ENCODE peak calls at places on chromosome 6, in six cellular contexts. One of them, this sample, is unnamed.

GRCh38 chr6:157314705-157315321 is 8.5 kb downstream of the TMEM242 start:
- DNase-seq in mesenchymal stem cell: peak
- DNase-seq in trophoblast cell: no peak
- DNase-seq in mesendoderm: peak
- DNase-seq in H1: no peak
- DNase-seq in neuronal stem cell: peak
- DNase-seq in this sample: peak

GRCh38 chr6:29494131-29494530 is 6.4 kb upstream of the MAS1L start:
- DNase-seq in H1: no peak
- DNase-seq in trophoblast cell: no peak
- DNase-seq in neuronal stem cell: no peak
- DNase-seq in mesendoderm: no peak
- DNase-seq in mesenchymal stem cell: no peak
- DNase-seq in this sample: no peak

GRCh38 chr6:77019081-77019480 is 444.2 kb downstream of the HTR1B start:
- DNase-seq in mesenchymal stem cell: peak
- DNase-seq in neuronal stem cell: no peak
- DNase-seq in H1: no peak
- DNase-seq in mesendoderm: no peak
- DNase-seq in trophoblast cell: no peak
- DNase-seq in this sample: no peak

GRCh38 chr6:78132681-78133410 is 480.0 kb downstream of the MEI4 start:
- DNase-seq in trophoblast cell: no peak
- DNase-seq in mesenchymal stem cell: no peak
- DNase-seq in H1: no peak
- DNase-seq in neuronal stem cell: no peak
- DNase-seq in mesendoderm: no peak
- DNase-seq in this sample: no peak

GRCh38 chr6:117463762-117464665 is 18.5 kb upstream of the DCBLD1 start:
- DNase-seq in neuronal stem cell: no peak
- DNase-seq in mesenchymal stem cell: peak
- DNase-seq in H1: no peak
- DNase-seq in trophoblast cell: no peak
- DNase-seq in mesendoderm: no peak
- DNase-seq in this sample: peak

GRCh38 chr6:157954150-157955117 is 27.2 kb upstream of the SYNJ2 start:
- DNase-seq in mesendoderm: peak
- DNase-seq in neuronal stem cell: no peak
- DNase-seq in trophoblast cell: peak
- DNase-seq in H1: no peak
- DNase-seq in mesenchymal stem cell: no peak
- DNase-seq in this sample: peak

GRCh38 chr6:100307561-100307960 is 157.2 kb downstream of the SIM1 start:
- DNase-seq in mesendoderm: no peak
- DNase-seq in H1: no peak
- DNase-seq in mesenchymal stem cell: no peak
- DNase-seq in trophoblast cell: no peak
- DNase-seq in neuronal stem cell: no peak
- DNase-seq in this sample: no peak

GRCh38 chr6:147166360-147166944 is 37.8 kb upstream of the STXBP5 start:
- DNase-seq in mesendoderm: peak
- DNase-seq in H1: no peak
- DNase-seq in mesenchymal stem cell: peak
- DNase-seq in neuronal stem cell: no peak
- DNase-seq in trophoblast cell: no peak
- DNase-seq in this sample: peak

GRCh38 chr6:151075527-151075926 is 164.2 kb upstream of the AKAP12 start:
- DNase-seq in trophoblast cell: no peak
- DNase-seq in mesendoderm: no peak
- DNase-seq in neuronal stem cell: no peak
- DNase-seq in H1: no peak
- DNase-seq in mesenchymal stem cell: no peak
- DNase-seq in this sample: peak

GRCh38 chr6:127186889-127187288 is 68.4 kb downstream of the RSPO3 start:
- DNase-seq in mesenchymal stem cell: no peak
- DNase-seq in H1: peak
- DNase-seq in trophoblast cell: peak
- DNase-seq in mesendoderm: peak
- DNase-seq in neuronal stem cell: no peak
- DNase-seq in this sample: no peak

GRCh38 chr6:142903806-142904205 is 41.2 kb downstream of the HIVEP2 start:
- DNase-seq in H1: no peak
- DNase-seq in mesenchymal stem cell: peak
- DNase-seq in trophoblast cell: no peak
- DNase-seq in mesendoderm: no peak
- DNase-seq in neuronal stem cell: no peak
- DNase-seq in this sample: peak

GRCh38 chr6:156807028-156807427 is 29.9 kb downstream of the ARID1B start:
- DNase-seq in mesenchymal stem cell: no peak
- DNase-seq in neuronal stem cell: no peak
- DNase-seq in mesendoderm: no peak
- DNase-seq in trophoblast cell: no peak
- DNase-seq in H1: no peak
- DNase-seq in this sample: no peak

GRCh38 chr6:40536442-40536841 is 50.7 kb downstream of the LRFN2 start:
- DNase-seq in H1: no peak
- DNase-seq in mesenchymal stem cell: peak
- DNase-seq in mesendoderm: peak
- DNase-seq in trophoblast cell: no peak
- DNase-seq in neuronal stem cell: no peak
- DNase-seq in this sample: no peak

GRCh38 chr6:134317471-134318131 is at the start of gene SGK1:
- DNase-seq in trophoblast cell: no peak
- DNase-seq in H1: peak
- DNase-seq in neuronal stem cell: peak
- DNase-seq in mesenchymal stem cell: peak
- DNase-seq in mesendoderm: peak
- DNase-seq in this sample: peak

GRCh38 chr6:142537612-142538478 is 236.0 kb downstream of the ADGRG6 start:
- DNase-seq in mesenchymal stem cell: no peak
- DNase-seq in trophoblast cell: peak
- DNase-seq in H1: peak
- DNase-seq in neuronal stem cell: no peak
- DNase-seq in mesendoderm: peak
- DNase-seq in this sample: peak

GRCh38 chr6:48563426-48563825 is 452.4 kb upstream of the PTCHD4 start:
- DNase-seq in trophoblast cell: no peak
- DNase-seq in mesenchymal stem cell: no peak
- DNase-seq in mesendoderm: no peak
- DNase-seq in neuronal stem cell: no peak
- DNase-seq in H1: no peak
- DNase-seq in this sample: no peak

GRCh38 chr6:101806241-101806640 is 412.7 kb downstream of the GRIK2 start:
- DNase-seq in trophoblast cell: no peak
- DNase-seq in mesendoderm: no peak
- DNase-seq in mesenchymal stem cell: peak
- DNase-seq in H1: no peak
- DNase-seq in neuronal stem cell: no peak
- DNase-seq in this sample: peak

DNA sequence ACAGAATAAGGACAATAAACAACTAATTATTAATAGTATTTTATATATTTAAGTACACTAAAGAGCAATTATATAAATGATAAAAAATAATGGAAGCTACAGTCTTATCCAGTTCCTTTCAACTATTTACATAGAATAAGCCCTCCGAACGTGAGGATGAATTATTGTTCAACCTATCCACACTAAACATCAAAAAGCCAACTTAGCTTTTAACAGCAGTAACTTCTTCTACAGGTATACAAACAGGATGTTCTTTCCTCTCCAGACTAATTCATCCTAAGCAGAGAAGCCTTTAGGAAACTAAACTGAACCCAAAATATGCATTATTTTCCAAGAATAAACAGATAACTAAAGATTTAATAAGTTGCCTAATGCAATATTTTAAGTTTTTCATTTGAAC is 2.3 kb downstream of the FKBP5 start:
- DNase-seq in trophoblast cell: no peak
- DNase-seq in neuronal stem cell: no peak
- DNase-seq in H1: no peak
- DNase-seq in mesenchymal stem cell: no peak
- DNase-seq in mesendoderm: no peak
- DNase-seq in this sample: no peak
- H3K4me3 ChIP-seq in trophoblast cell: no peak
- H3K4me3 ChIP-seq in neuronal stem cell: peak
- H3K4me3 ChIP-seq in H1: no peak
- H3K4me3 ChIP-seq in mesenchymal stem cell: no peak
- H3K4me3 ChIP-seq in mesendoderm: no peak
- H3K4me3 ChIP-seq in this sample: no peak

DNA sequence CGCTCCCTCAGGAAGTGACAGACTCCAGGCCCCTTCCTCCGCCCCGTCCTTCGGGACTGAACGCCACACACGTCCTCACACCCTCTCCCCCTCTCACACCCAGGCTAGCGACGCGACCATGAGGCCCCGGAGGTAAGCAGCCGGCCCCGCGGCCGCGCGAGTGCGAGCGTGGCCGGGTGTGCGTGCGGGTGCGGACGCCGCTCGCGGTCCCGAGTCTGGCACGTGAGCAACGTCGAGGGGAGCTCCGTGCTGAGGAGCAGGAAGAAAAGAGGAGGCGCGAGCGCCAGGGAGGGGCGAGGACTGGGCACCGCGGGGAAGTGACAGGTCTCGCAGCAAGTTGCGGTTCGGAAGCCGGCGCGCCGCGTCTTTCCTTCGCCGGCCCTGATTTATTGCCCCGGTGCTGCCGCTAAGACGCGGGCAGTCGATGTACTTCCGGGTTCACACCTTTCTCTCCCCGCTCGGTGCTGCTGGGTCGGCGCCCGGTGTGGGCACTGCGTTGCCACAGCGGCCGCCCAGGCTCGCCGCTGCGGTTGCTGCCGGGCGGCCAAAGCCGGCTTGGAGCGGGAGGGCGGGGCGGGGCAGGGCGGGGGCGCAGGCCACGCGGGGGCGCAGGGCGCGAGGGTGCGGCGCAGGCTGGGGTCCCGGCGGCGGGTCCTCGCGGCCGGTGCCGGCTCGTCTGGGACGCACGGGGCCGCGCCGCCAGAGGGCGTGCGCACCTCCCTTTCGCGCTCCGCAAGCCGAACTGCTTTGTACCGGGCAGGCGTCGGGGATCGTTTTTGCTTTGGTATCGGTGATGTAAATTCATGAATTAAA is 15.8 kb upstream of the LIN28B start:
- DNase-seq in neuronal stem cell: peak
- DNase-seq in trophoblast cell: peak
- DNase-seq in H1: peak
- DNase-seq in mesenchymal stem cell: peak
- DNase-seq in mesendoderm: peak
- DNase-seq in this sample: peak
- H3K4ac ChIP-seq in neuronal stem cell: peak
- H3K4ac ChIP-seq in trophoblast cell: peak
- H3K4ac ChIP-seq in H1: peak
- H3K4ac ChIP-seq in mesenchymal stem cell: peak
- H3K4ac ChIP-seq in mesendoderm: peak
- H3K4ac ChIP-seq in this sample: no peak

GRCh38 chr6:15063253-15063853 is 182.5 kb upstream of the JARID2 start:
- DNase-seq in neuronal stem cell: no peak
- DNase-seq in mesenchymal stem cell: peak
- DNase-seq in H1: no peak
- DNase-seq in trophoblast cell: peak
- DNase-seq in mesendoderm: no peak
- DNase-seq in this sample: peak

GRCh38 chr6:15062311-15063252 is 183.3 kb upstream of the JARID2 start:
- DNase-seq in neuronal stem cell: no peak
- DNase-seq in H1: no peak
- DNase-seq in trophoblast cell: peak
- DNase-seq in mesenchymal stem cell: peak
- DNase-seq in mesendoderm: no peak
- DNase-seq in this sample: peak

GRCh38 chr6:15065603-15066002 is 180.3 kb upstream of the JARID2 start:
- DNase-seq in neuronal stem cell: no peak
- DNase-seq in mesenchymal stem cell: peak
- DNase-seq in H1: no peak
- DNase-seq in trophoblast cell: no peak
- DNase-seq in mesendoderm: no peak
- DNase-seq in this sample: peak

GRCh38 chr6:15061908-15062307 is 184.0 kb upstream of the JARID2 start:
- DNase-seq in mesenchymal stem cell: no peak
- DNase-seq in neuronal stem cell: no peak
- DNase-seq in H1: no peak
- DNase-seq in mesendoderm: no peak
- DNase-seq in trophoblast cell: no peak
- DNase-seq in this sample: no peak

DNA sequence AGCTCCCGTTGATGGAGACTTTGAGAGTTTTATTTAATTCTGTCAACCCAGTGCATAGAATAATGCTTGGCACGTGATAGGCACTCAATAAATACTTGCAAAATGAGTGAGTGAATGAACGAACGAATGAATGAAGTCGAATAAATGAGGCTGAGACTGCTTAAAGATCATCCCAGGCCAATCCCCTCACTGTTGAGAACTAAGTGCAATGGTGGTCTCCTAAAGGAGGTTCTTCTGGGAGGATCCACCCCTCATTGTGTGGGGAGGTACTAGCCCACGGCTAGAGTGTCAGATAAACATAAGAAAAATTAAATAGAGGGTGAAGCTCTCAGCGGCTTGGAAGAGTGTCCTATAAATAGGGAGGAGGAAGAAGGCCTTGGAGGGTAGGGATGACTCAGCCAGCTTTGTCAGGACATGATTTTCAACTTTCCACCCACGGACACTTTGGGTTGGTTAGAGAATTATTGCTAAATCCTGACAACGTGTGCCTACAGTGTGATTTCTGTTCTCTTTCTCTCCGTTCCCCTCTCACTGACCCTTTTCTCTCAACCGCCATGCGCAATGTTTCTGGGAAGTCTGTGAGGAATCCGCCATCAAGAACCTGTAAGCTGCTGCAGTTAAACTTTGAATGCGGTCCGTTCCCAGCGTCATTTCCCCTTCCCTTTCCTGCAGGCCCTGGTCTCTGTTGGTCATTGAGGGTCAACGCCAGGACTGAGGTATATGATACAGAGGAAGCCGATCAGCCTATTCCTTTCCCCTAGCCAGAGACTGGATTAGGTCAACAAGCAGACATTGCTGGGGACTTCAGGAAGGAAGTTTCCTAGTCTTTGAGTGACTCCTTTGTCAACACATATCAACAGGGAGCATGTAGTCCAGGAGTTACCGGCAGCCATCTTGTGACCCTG is 179.2 kb upstream of the JARID2 start:
- DNase-seq in neuronal stem cell: no peak
- DNase-seq in trophoblast cell: peak
- DNase-seq in H1: no peak
- DNase-seq in mesendoderm: no peak
- DNase-seq in mesenchymal stem cell: peak
- DNase-seq in this sample: peak
- H3K4me3 ChIP-seq in neuronal stem cell: no peak
- H3K4me3 ChIP-seq in trophoblast cell: no peak
- H3K4me3 ChIP-seq in H1: no peak
- H3K4me3 ChIP-seq in mesendoderm: no peak
- H3K4me3 ChIP-seq in mesenchymal stem cell: no peak
- H3K4me3 ChIP-seq in this sample: no peak

DNA sequence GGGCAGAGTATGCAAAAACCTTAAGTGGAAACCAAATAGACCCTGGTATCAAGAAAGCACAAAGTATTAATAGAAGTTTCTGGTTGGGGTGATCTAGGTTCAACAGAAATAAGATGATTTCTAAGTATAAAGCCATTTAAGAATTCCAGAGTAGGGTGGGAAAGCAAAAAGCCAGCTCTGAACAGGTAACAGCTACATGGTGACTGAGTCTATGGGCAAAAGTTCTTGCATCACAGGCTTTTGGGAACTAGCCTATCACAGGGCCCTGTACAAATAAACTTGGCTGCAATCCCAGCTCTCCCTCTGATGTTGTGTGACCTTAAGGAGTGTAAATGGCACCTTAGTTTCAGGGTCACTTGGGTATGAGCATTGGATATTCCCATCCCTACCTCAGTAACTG is 5.5 kb downstream of the TCF19 start:
- DNase-seq in mesenchymal stem cell: no peak
- DNase-seq in neuronal stem cell: no peak
- DNase-seq in H1: no peak
- DNase-seq in trophoblast cell: no peak
- DNase-seq in mesendoderm: no peak
- DNase-seq in this sample: peak
- H3K4ac ChIP-seq in mesenchymal stem cell: no peak
- H3K4ac ChIP-seq in neuronal stem cell: no peak
- H3K4ac ChIP-seq in H1: no peak
- H3K4ac ChIP-seq in trophoblast cell: no peak
- H3K4ac ChIP-seq in mesendoderm: no peak
- H3K4ac ChIP-seq in this sample: no peak

This sample was measured in IMR-90.